ENCODE peak calls at places on chromosomes 5 and 9, in ten cellular contexts. U, O, T, I, J, H, B, F, G and S are unnamed samples. For H3K27me3, the result is how much of the 10 kb centered on the place peaks cover.

GRCh38 chr9:98698856-98699255 is 9.9 kb downstream of the GABBR2 start:
- DNase-seq in U (no peak), O (no peak), T (no peak), I (no peak), J (no peak), H (no peak), B (no peak), F (no peak), G (no peak), S (no peak)

GRCh38 chr9:20024159-20024571 is 235.3 kb upstream of the SLC24A2 start:
- DNase-seq in U (peak), O (no peak), T (no peak), I (no peak), J (no peak), H (no peak), B (no peak), F (no peak), G (no peak), S (no peak)

GRCh38 chr9:5459289-5459829 is 9.0 kb downstream of the CD274 start:
- DNase-seq in U (no peak), O (no peak), T (no peak), I (no peak), J (no peak), H (no peak), B (no peak), F (no peak), G (no peak), S (no peak)

GRCh38 chr9:100428871-100429654 is 2.1 kb downstream of the MSANTD3 start:
- DNase-seq in U (peak), O (no peak), T (no peak), I (no peak), J (no peak), H (peak), B (no peak), F (no peak), G (no peak), S (no peak)

GRCh38 chr5:72079288-72079687 is 28.0 kb upstream of the MAP1B start:
- DNase-seq in U (no peak), O (no peak), T (no peak), I (no peak), J (no peak), H (no peak), B (no peak), F (no peak), G (no peak), S (no peak)

GRCh38 chr5:9519537-9519936 is 26.3 kb downstream of the SEMA5A start:
- DNase-seq in U (peak), O (no peak), T (peak), I (no peak), J (no peak), H (no peak), B (no peak), F (no peak), G (no peak), S (peak)

GRCh38 chr5:127941646-127942045 is 141.9 kb upstream of the SLC12A2 start:
- DNase-seq in U (no peak), O (peak), T (no peak), I (peak), J (no peak), H (no peak), B (no peak), F (no peak), G (no peak), S (no peak)

GRCh38 chr9:137757613-137758029 is 120.0 kb upstream of the CACNA1B start:
- DNase-seq in U (peak), O (no peak), T (no peak), I (no peak), J (no peak), H (peak), B (no peak), F (no peak), G (no peak), S (no peak)

GRCh38 chr5:54363669-54364068 is 53.3 kb upstream of the ARL15 start:
- DNase-seq in U (no peak), O (no peak), T (no peak), I (no peak), J (no peak), H (no peak), B (no peak), F (no peak), G (no peak), S (no peak)

GRCh38 chr5:16855475-16855874 is 80.6 kb downstream of the MYO10 start:
- DNase-seq in U (peak), O (no peak), T (no peak), I (no peak), J (no peak), H (no peak), B (no peak), F (no peak), G (no peak), S (no peak)

GRCh38 chr9:124941689-124942561 is 1.0 kb upstream of the GOLGA1 start:
- DNase-seq in U (peak), O (peak), T (peak), I (peak), J (peak), H (peak), B (peak), F (no peak), G (peak), S (peak)

GRCh38 chr5:132962429-132962928 is 955 bp downstream of the AFF4 start:
- DNase-seq in U (peak), O (peak), T (no peak), I (no peak), J (no peak), H (peak), B (no peak), F (peak), G (no peak), S (peak)

GRCh38 chr9:137506702-137507171 is 43.5 kb downstream of the PNPLA7 start:
- DNase-seq in U (peak), O (no peak), T (no peak), I (no peak), J (no peak), H (no peak), B (no peak), F (no peak), G (no peak), S (no peak)

GRCh38 chr5:22835630-22836029 is 17.5 kb downstream of the CDH12 start:
- DNase-seq in U (no peak), O (no peak), T (no peak), I (no peak), J (no peak), H (no peak), B (no peak), F (no peak), G (no peak), S (no peak)

GRCh38 chr5:67073045-67073444 is 123.6 kb downstream of the CD180 start:
- DNase-seq in U (no peak), O (no peak), T (no peak), I (no peak), J (no peak), H (no peak), B (no peak), F (no peak), G (no peak), S (no peak)

GRCh38 chr9:94079236-94079635 is 5.0 kb upstream of the PTPDC1 start:
- DNase-seq in U (no peak), O (no peak), T (no peak), I (no peak), J (no peak), H (no peak), B (no peak), F (no peak), G (no peak), S (no peak)

GRCh38 chr5:60959156-60959555 is 14.2 kb downstream of the NDUFAF2 start:
- DNase-seq in U (peak), O (no peak), T (no peak), I (no peak), J (no peak), H (peak), B (no peak), F (no peak), G (no peak), S (no peak)

GRCh38 chr5:126846756-126847155 is 69.8 kb downstream of the LMNB1 start:
- DNase-seq in U (no peak), O (no peak), T (no peak), I (no peak), J (no peak), H (no peak), B (no peak), F (no peak), G (no peak), S (no peak)

GRCh38 chr9:132541966-132542830 is 40.2 kb upstream of the BARHL1 start:
- DNase-seq in U (no peak), O (no peak), T (no peak), I (no peak), J (no peak), H (no peak), B (no peak), F (no peak), G (no peak), S (no peak)

GRCh38 chr5:136984772-136985455 is 514.2 kb downstream of the SPOCK1 start:
- DNase-seq in U (no peak), O (no peak), T (no peak), I (no peak), J (no peak), H (no peak), B (no peak), F (no peak), G (no peak), S (no peak)

GRCh38 chr5:115549154-115549553 is 4.6 kb upstream of the FEM1C start:
- DNase-seq in U (peak), O (no peak), T (no peak), I (no peak), J (no peak), H (peak), B (no peak), F (no peak), G (no peak), S (no peak)

GRCh38 chr9:113837349-113837748 is 38.8 kb upstream of the ZNF618 start:
- DNase-seq in U (no peak), O (no peak), T (no peak), I (no peak), J (no peak), H (no peak), B (no peak), F (no peak), G (no peak), S (no peak)

GRCh38 chr5:133353741-133354140 is 258.6 kb downstream of the FSTL4 start:
- DNase-seq in U (no peak), O (no peak), T (no peak), I (no peak), J (no peak), H (no peak), B (no peak), F (no peak), G (no peak), S (no peak)

GRCh38 chr5:116315531-116315930 is 230.7 kb downstream of the COMMD10 start:
- DNase-seq in U (no peak), O (no peak), T (no peak), I (no peak), J (no peak), H (no peak), B (no peak), F (no peak), G (no peak), S (no peak)

GRCh38 chr9:93592389-93593021 is 16.1 kb downstream of the PHF2 start:
- DNase-seq in U (no peak), O (no peak), T (peak), I (no peak), J (no peak), H (peak), B (no peak), F (no peak), G (peak), S (peak)

GRCh38 chr9:114989600-114990410 is 59.4 kb upstream of the TNFSF8 start:
- DNase-seq in U (no peak), O (no peak), T (no peak), I (no peak), J (no peak), H (no peak), B (no peak), F (no peak), G (no peak), S (no peak)

GRCh38 chr9:124267271-124267807 is 9.6 kb downstream of the NEK6 start:
- DNase-seq in U (peak), O (peak), T (peak), I (no peak), J (no peak), H (no peak), B (peak), F (no peak), G (no peak), S (no peak)

GRCh38 chr9:134910146-134910545 is 7.6 kb downstream of the FCN1 start:
- DNase-seq in U (no peak), O (no peak), T (no peak), I (no peak), J (no peak), H (no peak), B (no peak), F (no peak), G (no peak), S (no peak)

GRCh38 chr9:114392749-114393112 is 4.9 kb upstream of the AKNA start:
- DNase-seq in U (no peak), O (peak), T (no peak), I (no peak), J (no peak), H (no peak), B (no peak), F (no peak), G (no peak), S (peak)

GRCh38 chr5:109448838-109449237 is 39.1 kb upstream of the PJA2 start:
- DNase-seq in U (no peak), O (no peak), T (no peak), I (no peak), J (no peak), H (no peak), B (no peak), F (no peak), G (no peak), S (no peak)

GRCh38 chr5:138927539-138927938 is 52.4 kb upstream of the LRRTM2 start:
- DNase-seq in U (no peak), O (no peak), T (no peak), I (no peak), J (no peak), H (no peak), B (no peak), F (no peak), G (no peak), S (no peak)

GRCh38 chr5:150644496-150644895 is 4.0 kb downstream of the SYNPO start:
- DNase-seq in U (no peak), O (no peak), T (no peak), I (peak), J (no peak), H (no peak), B (peak), F (no peak), G (no peak), S (no peak)

GRCh38 chr9:132210472-132211145 is 48.8 kb downstream of the NTNG2 start:
- DNase-seq in U (peak), O (no peak), T (no peak), I (no peak), J (no peak), H (no peak), B (no peak), F (no peak), G (no peak), S (no peak)

GRCh38 chr9:91711755-91712591 is 238.1 kb downstream of the ROR2 start:
- DNase-seq in U (peak), O (no peak), T (no peak), I (no peak), J (no peak), H (no peak), B (no peak), F (no peak), G (peak), S (no peak)

GRCh38 chr9:95506692-95507455 is 9.9 kb downstream of the PTCH1 start:
- DNase-seq in U (peak), O (no peak), T (no peak), I (peak), J (no peak), H (no peak), B (peak), F (peak), G (peak), S (peak)

GRCh38 chr9:28956111-28956880 is 1383.0 kb upstream of the C9orf72 start:
- DNase-seq in U (no peak), O (no peak), T (no peak), I (no peak), J (no peak), H (no peak), B (no peak), F (no peak), G (no peak), S (no peak)

GRCh38 chr9:5274770-5275169 is 29.7 kb downstream of the RLN2 start:
- DNase-seq in U (no peak), O (no peak), T (no peak), I (no peak), J (no peak), H (no peak), B (no peak), F (no peak), G (no peak), S (no peak)

GRCh38 chr9:116901260-116901659 is 214.2 kb downstream of the TRIM32 start:
- DNase-seq in U (peak), O (no peak), T (no peak), I (no peak), J (no peak), H (no peak), B (no peak), F (no peak), G (no peak), S (no peak)

GRCh38 chr9:122129969-122130368 is 29.6 kb downstream of the NDUFA8 start:
- DNase-seq in U (no peak), O (no peak), T (no peak), I (no peak), J (no peak), H (no peak), B (no peak), F (no peak), G (no peak), S (no peak)

GRCh38 chr9:122127396-122127798 is 32.2 kb downstream of the NDUFA8 start:
- DNase-seq in U (no peak), O (no peak), T (no peak), I (no peak), J (no peak), H (no peak), B (no peak), F (no peak), G (no peak), S (no peak)

GRCh38 chr9:122126340-122127333 is 32.9 kb downstream of the NDUFA8 start:
- DNase-seq in U (peak), O (no peak), T (no peak), I (no peak), J (no peak), H (no peak), B (no peak), F (peak), G (no peak), S (no peak)

GRCh38 chr9:122128007-122128406 is 31.6 kb downstream of the NDUFA8 start:
- DNase-seq in U (no peak), O (no peak), T (no peak), I (no peak), J (no peak), H (no peak), B (no peak), F (no peak), G (no peak), S (no peak)

DNA sequence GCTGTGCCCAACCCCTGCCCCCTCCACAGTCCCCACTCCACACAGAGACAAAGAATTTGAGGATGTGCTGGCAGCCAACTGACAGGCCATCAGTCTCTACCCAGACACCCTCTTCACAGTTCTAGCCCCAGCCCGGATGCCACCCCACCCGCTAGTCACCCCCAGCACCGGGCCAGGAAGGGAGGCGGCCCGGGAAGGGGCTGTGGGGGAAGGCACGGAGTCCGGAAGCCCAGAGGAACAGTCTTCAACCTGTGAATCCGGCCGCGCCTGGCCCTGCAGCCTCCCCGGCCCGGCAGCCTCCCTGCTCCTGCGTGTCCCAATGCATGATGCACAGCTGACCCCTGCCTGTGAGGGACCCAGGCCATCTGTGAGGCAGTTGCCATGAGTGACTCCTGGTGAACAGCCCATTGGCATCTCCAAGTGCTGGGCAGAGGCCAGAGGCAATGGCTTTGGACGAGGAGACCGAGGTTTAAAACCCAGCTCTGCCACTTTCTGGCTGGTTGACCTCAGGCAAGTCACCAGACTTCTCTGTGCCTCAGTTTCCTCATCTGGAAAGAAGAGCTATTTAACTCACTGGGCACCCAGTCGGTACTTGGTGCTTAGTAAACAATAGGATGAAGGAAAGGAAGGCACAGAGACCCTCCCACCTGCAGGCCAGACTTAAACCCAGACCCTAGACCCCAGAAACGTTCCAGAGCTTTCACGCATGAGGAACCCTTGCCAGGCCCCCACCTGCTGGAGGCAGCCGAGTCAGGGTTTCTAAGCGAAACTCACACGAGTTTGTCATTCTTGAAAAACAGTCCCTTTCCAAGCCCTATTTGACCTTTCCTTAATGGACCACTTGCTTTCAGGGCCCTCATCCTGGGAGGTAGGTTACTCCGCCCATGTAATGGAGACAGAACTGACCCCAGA is 30.9 kb downstream of the NDUFA8 start:
- DNase-seq in U (no peak), O (no peak), T (no peak), I (no peak), J (no peak), H (no peak), B (no peak), F (no peak), G (no peak), S (no peak)
- H3K27me3 ChIP-seq in U (under half), O (under half), T (under half), I (under half), J (under half), H (under half), B (under half), F (under half), G (under half), S (under half)

DNA sequence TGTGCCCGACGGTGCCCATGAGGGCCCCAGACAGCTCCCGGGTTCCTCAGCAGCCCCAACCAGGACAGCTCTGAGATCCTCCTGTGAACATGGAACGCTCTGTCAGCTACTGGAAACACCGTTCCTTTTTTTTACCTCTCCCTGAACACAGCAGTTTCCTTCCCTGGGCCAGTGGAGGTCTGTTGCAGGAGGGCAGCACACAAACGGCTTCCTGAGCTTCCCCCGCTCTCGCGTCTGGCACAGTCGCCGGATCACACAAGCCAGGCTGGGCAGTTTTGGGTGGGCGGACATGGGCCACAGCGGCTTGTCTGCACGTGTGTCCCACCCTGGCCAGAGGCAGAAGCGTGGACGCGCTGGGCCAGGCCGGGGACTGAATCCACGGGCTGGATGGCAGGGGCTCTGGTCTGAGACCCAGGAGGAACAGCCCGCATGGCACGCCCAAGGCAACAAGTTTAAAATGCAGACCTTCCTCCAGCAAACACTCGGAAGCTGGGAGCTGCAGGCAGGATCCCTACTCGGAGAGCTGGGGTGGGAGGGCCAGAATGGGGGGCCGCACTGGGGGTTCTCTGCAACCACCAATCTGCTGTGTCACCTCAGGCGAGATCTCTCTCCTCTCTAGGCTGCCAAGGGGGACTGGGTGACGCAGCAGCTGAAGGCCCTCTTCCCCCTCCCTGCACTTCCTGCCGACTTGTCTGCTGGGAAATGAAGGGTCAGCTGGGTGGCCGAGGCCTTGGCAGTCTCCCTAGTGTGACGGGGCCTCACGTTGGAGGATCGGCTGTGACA is 106.9 kb upstream of the SARDH start:
- DNase-seq in U (peak), O (no peak), T (peak), I (no peak), J (no peak), H (no peak), B (peak), F (peak), G (peak), S (no peak)
- TF ChIP-seq POLR2A in U (no peak), O (no peak), T (no peak), I (no peak), J (no peak), H (no peak), B (peak), F (no peak), G (no peak), S (no peak)

GRCh38 chr5:141779642-141780041 is 97.6 kb upstream of the ARAP3 start:
- DNase-seq in U (peak), O (no peak), T (peak), I (no peak), J (no peak), H (no peak), B (no peak), F (no peak), G (no peak), S (no peak)
- H3K4me3 ChIP-seq in U (no peak), O (no peak), T (no peak), I (no peak), J (no peak), H (no peak), B (no peak), F (no peak), G (no peak), S (no peak)

GRCh38 chr5:93596310-93596675 is 13.3 kb downstream of the NR2F1 start:
- DNase-seq in U (no peak), O (no peak), T (no peak), I (no peak), J (no peak), H (no peak), B (no peak), F (no peak), G (no peak), S (no peak)
- H3K27me3 ChIP-seq in U (under half), O (under half), T (half or more), I (under half), J (half or more), H (under half), B (under half), F (under half), G (half or more), S (under half)